ENCODE peak calls at places on chromosomes 4 and X, in six cellular contexts. G, U, X, T, E and I are unnamed samples.

GRCh38 chr4:171203425-171203824 is 609.8 kb upstream of the GALNTL6 start:
- DNase-seq in G (no peak), U (no peak), X (no peak), T (no peak), E (no peak), I (no peak)

GRCh38 chr4:2441393-2442174 is 22.8 kb downstream of the CFAP99 start:
- DNase-seq in G (peak), U (peak), X (peak), T (peak), E (peak), I (peak)

GRCh38 chr4:101356928-101357327 is 9.6 kb upstream of the PPP3CA start:
- DNase-seq in G (no peak), U (no peak), X (no peak), T (peak), E (no peak), I (peak)

GRCh38 chr4:147339116-147339515 is 141.8 kb upstream of the EDNRA start:
- DNase-seq in G (no peak), U (no peak), X (no peak), T (no peak), E (no peak), I (no peak)

GRCh38 chr4:67332627-67333026 is 212.7 kb downstream of the CENPC start:
- DNase-seq in G (no peak), U (no peak), X (no peak), T (no peak), E (peak), I (peak)

GRCh38 chrX:4547218-4547836 is 833.9 kb upstream of the PRKX start:
- DNase-seq in G (peak), U (no peak), X (peak), T (peak), E (peak), I (peak)

GRCh38 chr4:2244947-2245786 is 3.2 kb upstream of the HAUS3 start:
- DNase-seq in G (no peak), U (no peak), X (peak), T (no peak), E (peak), I (peak)

GRCh38 chr4:63663870-63664269 is 745.4 kb downstream of the TECRL start:
- DNase-seq in G (no peak), U (no peak), X (no peak), T (no peak), E (no peak), I (no peak)

GRCh38 chr4:99968330-99968729 is 18.3 kb upstream of the H2AZ1 start:
- DNase-seq in G (no peak), U (no peak), X (no peak), T (no peak), E (no peak), I (peak)

GRCh38 chr4:102562995-102563394 is 61.8 kb downstream of the NFKB1 start:
- DNase-seq in G (no peak), U (no peak), X (no peak), T (no peak), E (no peak), I (no peak)

GRCh38 chrX:69552512-69552911 is 48.4 kb downstream of the NALF2 start:
- DNase-seq in G (no peak), U (no peak), X (no peak), T (no peak), E (no peak), I (no peak)

GRCh38 chr4:137660211-137660610 is 127.9 kb upstream of the PCDH18 start:
- DNase-seq in G (no peak), U (no peak), X (no peak), T (no peak), E (no peak), I (no peak)

GRCh38 chr4:138426751-138427150 is 184.6 kb upstream of the SLC7A11 start:
- DNase-seq in G (no peak), U (no peak), X (no peak), T (no peak), E (no peak), I (no peak)

GRCh38 chr4:88442636-88443260 is 14.2 kb upstream of the HERC5 start:
- DNase-seq in G (no peak), U (no peak), X (no peak), T (no peak), E (no peak), I (no peak)

GRCh38 chr4:12697970-12698369 is 786.2 kb downstream of the RAB28 start:
- DNase-seq in G (no peak), U (no peak), X (no peak), T (no peak), E (no peak), I (no peak)